ENCODE peak calls at places on chromosomes 3 and 15, in four cellular contexts. One of them, this sample, is unnamed. For H3K4me1, the result is how much of the 10 kb centered on the place peaks cover.

GRCh38 chr3:109265300-109265699 is 51.0 kb downstream of the DPPA2 start:
- DNase-seq in A549: no peak
- DNase-seq in stomach: no peak
- DNase-seq in transverse colon: no peak
- DNase-seq in this sample: no peak

GRCh38 chr15:63349621-63350020 is 32.0 kb downstream of the CA12 start:
- DNase-seq in A549: no peak
- DNase-seq in stomach: no peak
- DNase-seq in transverse colon: no peak
- DNase-seq in this sample: no peak

GRCh38 chr3:171187706-171188290 is 161.3 kb upstream of the SLC2A2 start:
- DNase-seq in A549: peak
- DNase-seq in stomach: no peak
- DNase-seq in transverse colon: no peak
- DNase-seq in this sample: no peak

GRCh38 chr15:70152070-70152480 is 54.4 kb upstream of the TLE3 start:
- DNase-seq in A549: no peak
- DNase-seq in stomach: peak
- DNase-seq in transverse colon: no peak
- DNase-seq in this sample: no peak

GRCh38 chr15:49464513-49464912 is 41.5 kb downstream of the FGF7 start:
- DNase-seq in A549: no peak
- DNase-seq in stomach: no peak
- DNase-seq in transverse colon: no peak
- DNase-seq in this sample: no peak

GRCh38 chr3:147120029-147120428 is 286.3 kb downstream of the ZIC4 start:
- DNase-seq in A549: peak
- DNase-seq in stomach: no peak
- DNase-seq in transverse colon: no peak
- DNase-seq in this sample: no peak

GRCh38 chr15:62316413-62317060 is 151.5 kb upstream of the C2CD4B start:
- DNase-seq in A549: no peak
- DNase-seq in stomach: no peak
- DNase-seq in transverse colon: no peak
- DNase-seq in this sample: no peak

GRCh38 chr3:118772036-118773030 is 262.3 kb downstream of the IGSF11 start:
- DNase-seq in A549: no peak
- DNase-seq in stomach: no peak
- DNase-seq in transverse colon: no peak
- DNase-seq in this sample: no peak

GRCh38 chr3:194740859-194741486 is 55.3 kb downstream of the FAM43A start:
- DNase-seq in A549: peak
- DNase-seq in stomach: no peak
- DNase-seq in transverse colon: no peak
- DNase-seq in this sample: no peak

GRCh38 chr3:114383875-114384557 is 90.2 kb downstream of the TIGIT start:
- DNase-seq in A549: peak
- DNase-seq in stomach: peak
- DNase-seq in transverse colon: peak
- DNase-seq in this sample: no peak

GRCh38 chr3:15667484-15667883 is 65.9 kb downstream of the BTD start:
- DNase-seq in A549: no peak
- DNase-seq in stomach: no peak
- DNase-seq in transverse colon: no peak
- DNase-seq in this sample: no peak

GRCh38 chr15:57559875-57560274 is 31.8 kb upstream of the MYZAP start:
- DNase-seq in A549: peak
- DNase-seq in stomach: peak
- DNase-seq in transverse colon: peak
- DNase-seq in this sample: no peak

GRCh38 chr3:127796751-127797150 is 25.6 kb downstream of the MGLL start:
- DNase-seq in A549: no peak
- DNase-seq in stomach: no peak
- DNase-seq in transverse colon: no peak
- DNase-seq in this sample: no peak

GRCh38 chr3:99023590-99024192 is 122.2 kb upstream of the DCBLD2 start:
- DNase-seq in A549: peak
- DNase-seq in stomach: no peak
- DNase-seq in transverse colon: no peak
- DNase-seq in this sample: no peak

GRCh38 chr3:125410922-125411321 is 35.8 kb upstream of the ZNF148 start:
- DNase-seq in A549: no peak
- DNase-seq in stomach: no peak
- DNase-seq in transverse colon: no peak
- DNase-seq in this sample: no peak

GRCh38 chr3:125632597-125632996 is 37.3 kb upstream of the OSBPL11 start:
- DNase-seq in A549: no peak
- DNase-seq in stomach: no peak
- DNase-seq in transverse colon: no peak
- DNase-seq in this sample: no peak

GRCh38 chr15:33126559-33127290 is 67.8 kb downstream of the FMN1 start:
- DNase-seq in A549: peak
- DNase-seq in stomach: peak
- DNase-seq in transverse colon: peak
- DNase-seq in this sample: no peak

GRCh38 chr15:83248151-83248851 is 36.2 kb downstream of the BNC1 start:
- DNase-seq in A549: peak
- DNase-seq in stomach: no peak
- DNase-seq in transverse colon: no peak
- DNase-seq in this sample: no peak

GRCh38 chr3:197308591-197308990 is 10.2 kb upstream of the DLG1 start:
- DNase-seq in A549: no peak
- DNase-seq in stomach: no peak
- DNase-seq in transverse colon: no peak
- DNase-seq in this sample: peak

GRCh38 chr3:94978076-94978475 is 915.2 kb downstream of the NSUN3 start:
- DNase-seq in A549: no peak
- DNase-seq in stomach: no peak
- DNase-seq in transverse colon: no peak
- DNase-seq in this sample: no peak

GRCh38 chr3:144585408-144585807 is 613.8 kb downstream of the DIPK2A start:
- DNase-seq in A549: no peak
- DNase-seq in stomach: no peak
- DNase-seq in transverse colon: no peak
- DNase-seq in this sample: no peak

GRCh38 chr15:33131880-33132279 is 62.6 kb downstream of the FMN1 start:
- DNase-seq in A549: no peak
- DNase-seq in stomach: no peak
- DNase-seq in transverse colon: no peak
- DNase-seq in this sample: no peak

GRCh38 chr3:2535206-2535605 is 436.5 kb downstream of the CNTN4 start:
- DNase-seq in A549: no peak
- DNase-seq in stomach: no peak
- DNase-seq in transverse colon: no peak
- DNase-seq in this sample: no peak

GRCh38 chr3:26714485-26714884 is 91.9 kb downstream of the LRRC3B start:
- DNase-seq in A549: no peak
- DNase-seq in stomach: no peak
- DNase-seq in transverse colon: no peak
- DNase-seq in this sample: no peak
- H3K4me1 ChIP-seq in A549: under half
- H3K4me1 ChIP-seq in stomach: under half
- H3K4me1 ChIP-seq in transverse colon: under half
- H3K4me1 ChIP-seq in this sample: under half

GRCh38 chr3:142543307-142543706 is 35.2 kb downstream of the ATR start:
- DNase-seq in A549: no peak
- DNase-seq in stomach: no peak
- DNase-seq in transverse colon: no peak
- DNase-seq in this sample: no peak
- TF ChIP-seq POLR2A in A549: no peak
- TF ChIP-seq POLR2A in stomach: no peak
- TF ChIP-seq POLR2A in transverse colon: no peak
- TF ChIP-seq POLR2A in this sample: no peak

DNA sequence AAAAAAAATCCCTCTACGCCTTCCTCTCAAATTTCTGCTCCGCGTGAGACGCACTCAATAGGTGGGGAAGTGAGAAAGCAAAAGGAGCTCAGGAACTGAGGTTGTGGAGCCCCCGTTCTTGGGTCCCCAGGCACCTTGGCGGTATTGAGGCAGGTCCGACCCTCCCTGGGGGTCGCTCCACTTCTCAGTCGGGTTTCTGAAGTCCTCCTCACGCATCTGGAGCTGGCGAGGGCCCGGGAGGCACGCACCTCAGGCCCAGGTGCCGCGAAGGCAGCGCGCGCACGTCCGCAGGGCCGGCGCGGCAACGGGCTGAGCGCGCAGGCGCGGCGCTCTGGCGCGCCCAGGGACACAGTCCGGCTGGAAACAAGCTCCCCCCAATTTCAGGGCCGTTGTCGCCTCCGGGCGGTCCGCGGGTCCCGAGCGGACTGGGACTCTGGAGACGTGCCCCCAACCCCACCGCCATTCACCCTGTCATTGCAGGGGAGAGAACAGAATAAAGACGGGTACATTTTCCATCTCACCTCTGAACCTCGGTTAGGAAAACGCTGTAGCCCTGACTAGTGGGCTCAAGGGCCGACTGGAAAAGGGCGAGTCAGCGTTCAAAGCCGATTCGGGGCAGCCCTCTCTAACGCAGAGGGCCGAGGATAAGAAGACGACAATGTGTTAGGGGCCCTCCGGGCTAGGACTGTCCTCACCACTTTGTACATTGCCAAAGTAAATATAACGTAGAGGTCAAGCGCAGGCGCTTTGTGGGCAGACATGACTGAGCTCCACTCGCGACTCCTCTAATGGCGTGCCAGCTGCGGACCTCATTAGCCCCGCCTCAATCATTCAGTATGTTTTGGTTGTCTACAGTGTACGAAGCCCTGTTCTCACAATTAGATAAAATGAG is at the start of gene ZNF770:
- DNase-seq in A549: peak
- DNase-seq in stomach: peak
- DNase-seq in transverse colon: peak
- DNase-seq in this sample: peak
- TF ChIP-seq EP300 in A549: no peak
- TF ChIP-seq EP300 in stomach: no peak
- TF ChIP-seq EP300 in transverse colon: no peak
- TF ChIP-seq EP300 in this sample: no peak

DNA sequence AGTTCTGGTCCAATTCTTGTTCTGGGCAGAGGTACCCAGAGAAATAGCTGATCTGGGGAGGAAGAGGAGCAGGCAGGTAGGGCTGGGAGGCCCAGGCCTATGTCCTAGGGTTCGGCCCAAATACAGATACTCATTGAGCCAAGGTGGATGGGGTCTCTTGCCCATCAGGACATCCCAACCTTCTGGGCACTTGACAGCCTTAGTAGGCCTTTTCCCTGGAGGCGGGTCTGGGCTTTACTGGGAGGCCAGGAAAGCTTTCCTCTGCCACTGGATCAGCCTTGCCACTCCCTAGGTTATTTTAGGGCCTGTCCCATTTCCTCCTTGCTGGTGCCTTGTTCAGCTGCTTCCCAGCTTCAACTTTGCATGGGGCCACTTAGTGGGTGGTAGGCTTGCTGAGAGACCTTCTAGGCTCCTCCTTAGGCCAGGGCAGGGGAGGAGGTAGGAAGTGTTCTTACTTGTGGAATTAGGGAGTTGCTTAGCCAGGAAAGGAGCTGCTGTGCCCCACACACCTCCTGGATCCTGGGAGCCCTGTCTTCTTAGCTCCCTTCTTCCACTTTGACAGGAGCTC is 9.7 kb downstream of the TEX264 start:
- DNase-seq in A549: no peak
- DNase-seq in stomach: no peak
- DNase-seq in transverse colon: no peak
- DNase-seq in this sample: no peak
- H3K4me1 ChIP-seq in A549: under half
- H3K4me1 ChIP-seq in stomach: under half
- H3K4me1 ChIP-seq in transverse colon: under half
- H3K4me1 ChIP-seq in this sample: half or more

DNA sequence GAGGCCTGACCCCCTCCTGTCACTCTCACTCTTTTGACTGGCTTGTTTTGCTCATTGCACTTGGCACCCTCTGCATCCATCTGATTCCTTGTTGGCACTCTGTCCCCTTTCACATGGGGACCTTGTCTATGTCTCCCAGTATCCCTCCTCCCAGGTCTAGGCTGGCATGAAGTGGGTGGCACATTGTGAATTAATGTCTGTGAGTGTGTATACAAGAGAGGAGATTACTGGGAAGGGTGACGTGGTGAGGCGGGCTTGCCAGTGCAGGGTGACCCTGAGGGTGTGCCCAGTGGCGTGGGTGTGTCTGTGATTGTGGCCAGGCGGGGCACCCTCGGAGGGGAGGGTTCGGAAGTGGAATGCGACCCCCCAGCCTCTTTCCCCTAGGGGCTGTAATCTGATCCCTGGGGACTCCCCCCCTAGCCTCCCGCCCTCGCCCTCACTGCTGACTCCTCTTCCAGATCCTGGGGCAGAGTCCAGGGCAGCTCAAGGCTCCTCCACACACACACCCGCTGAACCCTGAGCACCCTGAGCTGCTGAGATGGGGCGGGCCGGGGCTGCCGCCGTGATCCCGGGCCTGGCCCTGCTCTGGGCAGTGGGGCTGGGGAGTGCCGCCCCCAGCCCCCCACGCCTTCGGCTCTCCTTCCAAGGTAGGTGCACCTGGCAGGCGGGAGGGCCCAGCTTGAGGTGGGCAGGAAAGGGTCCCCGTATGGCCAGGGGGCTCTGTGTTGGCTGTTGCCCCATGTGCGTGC is at the start of gene SEMA3B:
- DNase-seq in A549: peak
- DNase-seq in stomach: peak
- DNase-seq in transverse colon: peak
- DNase-seq in this sample: no peak
- TF ChIP-seq POLR2A in A549: no peak
- TF ChIP-seq POLR2A in stomach: no peak
- TF ChIP-seq POLR2A in transverse colon: peak
- TF ChIP-seq POLR2A in this sample: no peak

DNA sequence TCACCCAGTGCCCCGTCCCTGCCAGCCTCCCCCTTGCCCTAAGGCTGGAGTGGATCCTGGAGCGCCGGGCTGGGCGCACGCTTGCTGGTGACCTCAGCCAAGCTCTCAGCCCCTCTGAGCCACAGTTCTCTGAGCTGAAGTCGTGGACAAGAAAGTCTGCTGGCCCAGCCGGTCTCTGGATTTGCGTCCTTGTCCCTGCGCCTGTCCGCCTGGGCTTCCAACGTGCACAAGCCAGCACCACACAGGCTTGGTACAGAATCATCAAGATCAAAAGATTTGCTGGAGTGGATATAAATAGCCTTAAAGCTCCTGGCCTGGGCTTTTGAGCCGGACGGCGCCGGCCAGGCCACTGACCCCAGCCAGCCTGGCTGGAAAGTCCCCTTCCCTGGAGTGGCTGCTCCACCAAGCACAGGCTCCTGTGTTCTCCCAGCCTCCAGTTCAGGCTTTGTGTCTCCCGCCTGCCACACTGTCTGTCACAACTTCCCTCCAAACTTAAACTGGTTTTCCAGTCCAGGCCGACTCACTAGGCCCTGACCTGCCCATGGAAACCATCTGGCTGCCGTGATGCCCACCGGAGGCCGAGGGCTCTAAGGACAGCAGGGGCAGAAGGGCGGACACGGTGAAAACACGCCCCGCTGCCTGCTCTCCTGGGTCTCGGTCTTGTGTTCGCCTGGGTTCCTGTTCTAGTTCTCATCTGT is 156.2 kb downstream of the NUP210 start:
- DNase-seq in A549: no peak
- DNase-seq in stomach: no peak
- DNase-seq in transverse colon: no peak
- DNase-seq in this sample: no peak
- TF ChIP-seq EP300 in A549: no peak
- TF ChIP-seq EP300 in stomach: no peak
- TF ChIP-seq EP300 in transverse colon: no peak
- TF ChIP-seq EP300 in this sample: no peak

GRCh38 chr3:177061382-177061781 is 135.9 kb downstream of the TBL1XR1 start:
- DNase-seq in A549: no peak
- DNase-seq in stomach: no peak
- DNase-seq in transverse colon: no peak
- DNase-seq in this sample: no peak
- H3K4me1 ChIP-seq in A549: under half
- H3K4me1 ChIP-seq in stomach: under half
- H3K4me1 ChIP-seq in transverse colon: under half
- H3K4me1 ChIP-seq in this sample: under half

This sample was measured in esophagus muscularis mucosa.